ENCODE peak calls at places on chromosomes 3 and 15, in four cellular contexts. V is GM04504, X is upper lobe of right lung, I is body of pancreas. D is an unnamed sample.

GRCh38 chr15:70358871-70359647 is 261.3 kb upstream of the TLE3 start:
- DNase-seq in V (no peak), X (peak; percentile 53), I (no peak), D (no peak)

GRCh38 chr3:41328916-41329315 is 129.6 kb downstream of the CTNNB1 start:
- DNase-seq in V (no peak), X (no peak), I (no peak), D (no peak)

GRCh38 chr15:39581501-39582285 is 814 bp downstream of the THBS1 start:
- DNase-seq in V (peak; percentile 54), X (peak; percentile 80), I (peak; percentile 87), D (peak; percentile 55)

GRCh38 chr3:31295150-31295765 is 237.5 kb upstream of the STT3B start:
- DNase-seq in V (no peak), X (no peak), I (no peak), D (no peak)

GRCh38 chr3:53156368-53156834 is 4.6 kb upstream of the PRKCD start:
- DNase-seq in V (no peak), X (peak; percentile 85), I (no peak), D (no peak)

GRCh38 chr15:56149071-56149470 is 94.6 kb downstream of the RFX7 start:
- DNase-seq in V (no peak), X (no peak), I (no peak), D (no peak)

GRCh38 chr3:50609071-50609742 is 2.4 kb downstream of the CISH start:
- DNase-seq in V (no peak), X (no peak), I (no peak), D (no peak)

GRCh38 chr3:101042996-101043686 is 49.9 kb upstream of the ABI3BP start:
- DNase-seq in V (no peak), X (no peak), I (no peak), D (no peak)

GRCh38 chr3:195859061-195859845 is 47.5 kb upstream of the MUC4 start:
- DNase-seq in V (no peak), X (peak; percentile 77), I (peak; percentile 69), D (peak; percentile 84)

GRCh38 chr15:50837256-50837770 is 71.2 kb upstream of the AP4E1 start:
- DNase-seq in V (no peak), X (no peak), I (no peak), D (no peak)

GRCh38 chr15:71705151-71705550 is 105.2 kb upstream of the NR2E3 start:
- DNase-seq in V (no peak), X (no peak), I (no peak), D (no peak)

GRCh38 chr3:134258761-134259347 is 8.2 kb upstream of the RYK start:
- DNase-seq in V (no peak), X (no peak), I (no peak), D (no peak)

GRCh38 chr3:129014148-129014547 is 13.0 kb downstream of the EFCC1 start:
- DNase-seq in V (no peak), X (no peak), I (no peak), D (no peak)

GRCh38 chr3:190586631-190587000 is 72.7 kb downstream of the IL1RAP start:
- DNase-seq in V (peak; percentile 26), X (no peak), I (no peak), D (no peak)

GRCh38 chr15:100193277-100193860 is 148.4 kb downstream of the ADAMTS17 start:
- DNase-seq in V (no peak), X (no peak), I (no peak), D (no peak)